ENCODE peak calls at places on chromosomes 5 and 9, in four cellular contexts. X is astrocyte, P is foreskin fibroblast, D is uterus. M is an unnamed sample.

GRCh38 chr9:78130004-78130403 is 98.4 kb upstream of the GNAQ start:
- DNase-seq in P (no peak), D (no peak), X (peak), M (no peak)

GRCh38 chr5:139848508-139849100 is 53.0 kb downstream of the PSD2 start:
- DNase-seq in D (peak), X (no peak), P (no peak), M (no peak)

GRCh38 chr9:33263131-33263935 is 1.2 kb downstream of the BAG1 start:
- DNase-seq in D (peak), X (peak), P (peak), M (no peak)

GRCh38 chr5:151799407-151799806 is 27.7 kb downstream of the G3BP1 start:
- DNase-seq in P (no peak), X (peak), D (no peak), M (no peak)

GRCh38 chr9:512555-513272 is 298.0 kb downstream of the DOCK8 start:
- DNase-seq in D (no peak), X (no peak), P (no peak), M (no peak)

GRCh38 chr5:26193626-26194025 is 844.8 kb downstream of the CDH9 start:
- DNase-seq in P (no peak), D (no peak), X (no peak), M (no peak)

GRCh38 chr9:6090272-6090671 is 74.8 kb upstream of the RANBP6 start:
- DNase-seq in X (no peak), P (no peak), D (no peak), M (no peak)

GRCh38 chr9:96553070-96553469 is 66.6 kb downstream of the CDC14B start:
- DNase-seq in P (peak), X (peak), D (no peak), M (no peak)

GRCh38 chr5:148791334-148791667 is 35.1 kb upstream of the ADRB2 start:
- DNase-seq in X (peak), P (peak), D (no peak), M (no peak)

GRCh38 chr9:72996684-72997314 is 43.9 kb upstream of the ALDH1A1 start:
- DNase-seq in X (no peak), D (no peak), P (peak), M (no peak)

GRCh38 chr5:88141695-88141979 is 127.0 kb downstream of the TMEM161B start:
- DNase-seq in X (no peak), D (no peak), P (no peak), M (no peak)

GRCh38 chr5:121503111-121503840 is 348.4 kb upstream of the FTMT start:
- DNase-seq in P (peak), D (no peak), X (no peak), M (no peak)

GRCh38 chr5:172805736-172806255 is 28.3 kb upstream of the ERGIC1 start:
- DNase-seq in P (no peak), X (no peak), D (no peak), M (no peak)

GRCh38 chr5:158017433-158017832 is 158.5 kb upstream of the CLINT1 start:
- DNase-seq in X (no peak), P (no peak), D (no peak), M (no peak)

GRCh38 chr5:69504036-69504435 is 11.4 kb downstream of the OCLN start:
- DNase-seq in D (no peak), P (peak), X (no peak), M (no peak)

GRCh38 chr5:69502375-69503143 is 10.0 kb downstream of the OCLN start:
- DNase-seq in P (peak), D (no peak), X (peak), M (peak)

GRCh38 chr5:69498384-69498783 is 5.8 kb downstream of the OCLN start:
- DNase-seq in D (no peak), P (no peak), X (peak), M (no peak)

GRCh38 chr5:69505306-69505705 is 12.7 kb downstream of the OCLN start:
- DNase-seq in D (no peak), P (no peak), X (no peak), M (no peak)

GRCh38 chr5:69503144-69503488 is 10.5 kb downstream of the OCLN start:
- DNase-seq in X (no peak), P (no peak), D (no peak), M (no peak)
- H3K4me3 ChIP-seq in X (peak), P (no peak), D (no peak), M (no peak)

GRCh38 chr5:180541710-180542109 is 47.5 kb downstream of the CNOT6 start:
- DNase-seq in X (no peak), D (no peak), P (no peak), M (no peak)
- TF ChIP-seq CTCF in X (no peak), D (no peak), P (no peak), M (no peak)

GRCh38 chr5:181163487-181164075 is 16.2 kb downstream of the OR2V2 start:
- DNase-seq in X (no peak), P (peak), D (no peak), M (no peak)
- H3K4me3 ChIP-seq in X (no peak), P (no peak), D (no peak), M (peak)

GRCh38 chr9:37369671-37370070 is 52.8 kb upstream of the GRHPR start:
- DNase-seq in X (no peak), P (no peak), D (no peak), M (no peak)

GRCh38 chr9:37362430-37362829 is 60.1 kb upstream of the GRHPR start:
- DNase-seq in P (no peak), X (no peak), D (no peak), M (no peak)

GRCh38 chr9:37364136-37364535 is 58.4 kb upstream of the GRHPR start:
- DNase-seq in D (no peak), X (no peak), P (no peak), M (no peak)

GRCh38 chr9:37363124-37363523 is 59.4 kb upstream of the GRHPR start:
- DNase-seq in X (no peak), D (no peak), P (no peak), M (no peak)

DNA sequence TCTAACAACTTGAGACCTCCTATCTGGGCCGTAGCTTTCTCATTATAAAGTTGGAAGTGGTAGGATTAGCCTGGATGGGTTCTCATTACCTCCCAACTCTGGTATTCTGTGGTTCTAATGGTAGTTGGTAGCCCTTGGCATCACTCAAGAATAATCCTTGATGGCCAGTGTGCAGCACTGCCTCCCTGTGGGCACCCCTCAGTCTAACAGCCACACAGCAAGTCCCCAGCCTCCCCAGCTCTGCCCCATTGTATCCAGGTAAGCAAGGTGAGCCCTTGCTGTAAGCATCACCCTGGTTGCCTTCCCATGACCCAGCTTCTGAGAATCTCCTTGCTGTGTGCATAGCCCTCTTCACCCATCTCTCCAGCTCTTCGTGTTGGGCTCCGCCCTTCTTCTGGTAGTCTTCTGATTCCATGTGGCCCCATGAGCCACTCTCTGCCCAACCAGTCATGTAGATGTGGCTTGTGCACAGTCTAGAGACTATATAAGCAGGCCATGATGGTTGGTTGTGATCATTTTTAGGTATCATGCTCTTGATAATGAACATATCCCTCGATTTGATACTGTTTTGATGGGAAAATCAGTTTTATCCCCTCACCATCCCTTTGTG is 57.6 kb upstream of the GRHPR start:
- DNase-seq in D (no peak), X (no peak), P (no peak), M (no peak)
- TF ChIP-seq CTCF in D (no peak), X (no peak), P (peak), M (peak)

GRCh38 chr9:100472268-100472667 is 681 bp upstream of the TMEFF1 start:
- DNase-seq in P (no peak), D (no peak), X (no peak), M (no peak)
- H3K4me3 ChIP-seq in P (peak), D (no peak), X (peak), M (no peak)

GRCh38 chr5:129698661-129699060 is 49.2 kb upstream of the MINAR2 start:
- DNase-seq in D (no peak), X (no peak), P (peak), M (no peak)
- TF ChIP-seq CTCF in D (no peak), X (no peak), P (peak), M (peak)